ENCODE peak calls at places on chromosome 19, in four cellular contexts. R, H, Z and D are unnamed samples.

GRCh38 chr19:4582980-4583842 is 23.7 kb upstream of the SEMA6B start:
- DNase-seq in R (no peak), H (no peak), Z (no peak), D (no peak)

GRCh38 chr19:19268453-19269385 is 4.4 kb downstream of the TM6SF2 start:
- DNase-seq in H (no peak), Z (no peak), R (no peak), D (no peak)

GRCh38 chr19:45355402-45355801 is 14.9 kb downstream of the KLC3 start:
- DNase-seq in Z (no peak), R (no peak), H (no peak), D (no peak)

GRCh38 chr19:27714857-27715256 is 1498.1 kb downstream of the UQCRFS1 start:
- DNase-seq in Z (no peak), R (no peak), H (no peak), D (no peak)

GRCh38 chr19:56933014-56933705 is 92.6 kb upstream of the PEG3 start:
- DNase-seq in R (no peak), Z (no peak), H (no peak), D (peak)

GRCh38 chr19:33715462-33715861 is 81.2 kb upstream of the KCTD15 start:
- DNase-seq in Z (no peak), R (no peak), H (no peak), D (no peak)

GRCh38 chr19:17220207-17220758 is 5.1 kb downstream of the USE1 start:
- DNase-seq in R (no peak), H (no peak), Z (peak), D (no peak)

GRCh38 chr19:5934779-5935472 is 20.9 kb downstream of the CAPS start:
- DNase-seq in H (no peak), Z (peak), R (no peak), D (no peak)

GRCh38 chr19:51016798-51017683 is 2.5 kb downstream of the KLK10 start:
- DNase-seq in H (peak), Z (peak), R (peak), D (peak)

GRCh38 chr19:3986260-3987041 is 1.2 kb upstream of the EEF2 start:
- DNase-seq in H (no peak), R (peak), Z (peak), D (peak)

GRCh38 chr19:11100064-11100463 is 10.8 kb downstream of the LDLR start:
- DNase-seq in H (no peak), R (no peak), Z (no peak), D (no peak)

GRCh38 chr19:2305424-2305823 is 2.5 kb downstream of the LINGO3 start:
- DNase-seq in H (no peak), Z (no peak), R (no peak), D (no peak)

GRCh38 chr19:18866800-18867123 is 29.2 kb downstream of the CERS1 start:
- DNase-seq in R (no peak), Z (no peak), H (no peak), D (no peak)

GRCh38 chr19:54448037-54448773 is 794 bp upstream of the LENG8 start:
- DNase-seq in Z (peak), H (no peak), R (no peak), D (no peak)

GRCh38 chr19:31249217-31249616 is 100.0 kb downstream of the TSHZ3 start:
- DNase-seq in Z (no peak), H (no peak), R (no peak), D (no peak)

GRCh38 chr19:39067104-39067503 is 17.1 kb upstream of the ACP7 start:
- DNase-seq in Z (no peak), R (no peak), H (no peak), D (no peak)

GRCh38 chr19:6737873-6738725 is 719 bp upstream of the GPR108 start:
- DNase-seq in H (no peak), Z (peak), R (no peak), D (peak)

GRCh38 chr19:10551698-10552301 is 8.1 kb downstream of the ATG4D start:
- DNase-seq in R (no peak), Z (peak), H (no peak), D (no peak)

GRCh38 chr19:46288896-46289588 is 7.8 kb upstream of the HIF3A start:
- DNase-seq in H (no peak), Z (peak), R (no peak), D (no peak)

GRCh38 chr19:28426110-28426901 is 786.6 kb downstream of the UQCRFS1 start:
- DNase-seq in H (no peak), R (no peak), Z (no peak), D (no peak)

GRCh38 chr19:1807695-1808394 is 4.2 kb downstream of the ATP8B3 start:
- DNase-seq in Z (no peak), H (no peak), R (no peak), D (no peak)

GRCh38 chr19:19668230-19669012 is at the start of gene ZNF101:
- DNase-seq in Z (peak), H (peak), R (peak), D (peak)

GRCh38 chr19:34673590-34673989 is 3.4 kb downstream of the SCGB2B2 start:
- DNase-seq in Z (no peak), R (no peak), H (no peak), D (no peak)

GRCh38 chr19:16698914-16699313 is 20.7 kb upstream of the NWD1 start:
- DNase-seq in Z (no peak), H (no peak), R (no peak), D (peak)

GRCh38 chr19:6322284-6322683 is 11.1 kb downstream of the ACER1 start:
- DNase-seq in R (no peak), H (no peak), Z (no peak), D (no peak)

GRCh38 chr19:19544257-19545127 is 6.4 kb downstream of the CILP2 start:
- DNase-seq in R (no peak), H (no peak), Z (no peak), D (no peak)

GRCh38 chr19:51020988-51021651 is 1.6 kb upstream of the KLK10 start:
- DNase-seq in H (no peak), Z (peak), R (no peak), D (no peak)

GRCh38 chr19:45498411-45499195 is at the start of gene PPM1N:
- DNase-seq in R (no peak), Z (peak), H (no peak), D (peak)

GRCh38 chr19:52734340-52734892 is 428 bp downstream of the ZNF611 start:
- DNase-seq in Z (no peak), R (no peak), H (no peak), D (no peak)

GRCh38 chr19:44525721-44526430 is 3.6 kb downstream of the CEACAM20 start:
- DNase-seq in R (no peak), H (no peak), Z (no peak), D (no peak)

GRCh38 chr19:1954547-1954946 is 13.6 kb downstream of the CSNK1G2 start:
- DNase-seq in H (no peak), R (no peak), Z (no peak), D (no peak)

GRCh38 chr19:15702590-15702930 is 25.3 kb upstream of the OR10H2 start:
- DNase-seq in H (no peak), Z (peak), R (peak), D (no peak)